ENCODE peak calls at places on chromosomes 16 and 17, in eight cellular contexts. O is fibroblast of lung, Y is upper lobe of left lung, Z is GM12878, K is coronary artery, A is Panc1, S is AG10803, W is prostate gland. T is an unnamed sample.

GRCh38 chr16:35134471-35134870 is 1675.1 kb downstream of the TP53TG3F start:
- DNase-seq in Z (no peak), K (no peak), W (no peak), A (peak), Y (no peak), S (no peak), O (no peak), T (no peak)

GRCh38 chr16:65684230-65684629 is 562.4 kb upstream of the CDH11 start:
- DNase-seq in A (no peak), O (no peak), S (no peak), Z (no peak), Y (no peak), W (no peak), K (no peak), T (no peak)

GRCh38 chr16:4390266-4391260 is 18.9 kb downstream of the VASN start:
- DNase-seq in S (no peak), A (no peak), O (no peak), K (peak), W (no peak), Z (no peak), Y (no peak), T (no peak)

GRCh38 chr17:41772218-41772585 is 14.3 kb downstream of the JUP start:
- DNase-seq in W (peak), Z (no peak), O (no peak), Y (peak), A (no peak), K (no peak), S (no peak), T (no peak)

GRCh38 chr17:56441331-56441730 is 152.2 kb upstream of the NOG start:
- DNase-seq in K (no peak), O (peak), Y (no peak), W (no peak), S (peak), A (no peak), Z (no peak), T (no peak)

GRCh38 chr17:47819475-47819874 is 2.1 kb downstream of the OSBPL7 start:
- DNase-seq in S (no peak), K (no peak), Y (no peak), A (no peak), W (no peak), Z (no peak), O (no peak), T (no peak)

GRCh38 chr17:34758316-34758715 is 178.9 kb downstream of the TMEM132E start:
- DNase-seq in Z (no peak), W (no peak), K (no peak), A (no peak), O (no peak), S (no peak), Y (no peak), T (no peak)

GRCh38 chr17:33291248-33292183 is 1.6 kb downstream of the ASIC2 start:
- DNase-seq in A (no peak), Z (no peak), O (peak), Y (no peak), S (peak), W (no peak), K (no peak), T (no peak)

GRCh38 chr17:418421-418751 is 65.8 kb upstream of the RPH3AL start:
- DNase-seq in K (no peak), Z (no peak), S (no peak), Y (no peak), W (no peak), A (no peak), O (no peak), T (no peak)

GRCh38 chr17:75131278-75132017 is at the start of gene NT5C:
- DNase-seq in A (no peak), Y (peak), Z (no peak), S (peak), K (peak), W (peak), O (peak), T (no peak)

GRCh38 chr16:57632568-57632967 is 4.1 kb downstream of the ADGRG1 start:
- DNase-seq in W (no peak), A (no peak), Y (no peak), O (no peak), K (no peak), S (no peak), Z (no peak), T (no peak)

GRCh38 chr17:64622931-64623654 is 39.0 kb downstream of the SMURF2 start:
- DNase-seq in A (peak), Y (no peak), S (peak), W (no peak), K (no peak), O (peak), Z (no peak), T (no peak)

GRCh38 chr17:63700528-63701441 is 860 bp upstream of the LIMD2 start:
- DNase-seq in W (no peak), S (peak), K (peak), O (peak), Y (peak), A (no peak), Z (no peak), T (no peak)

GRCh38 chr17:80110447-80110812 is 9.0 kb downstream of the GAA start:
- DNase-seq in S (no peak), W (no peak), O (no peak), K (no peak), Y (no peak), Z (no peak), A (no peak), T (no peak)

GRCh38 chr17:80005360-80006338 is 30.0 kb downstream of the TBC1D16 start:
- DNase-seq in S (no peak), Z (no peak), K (no peak), A (no peak), O (peak), W (no peak), Y (no peak), T (no peak)

GRCh38 chr17:68343976-68344375 is 52.7 kb downstream of the ARSG start:
- DNase-seq in S (no peak), A (no peak), K (no peak), Z (no peak), O (no peak), Y (peak), W (no peak), T (no peak)

GRCh38 chr16:5867250-5867649 is 769.7 kb upstream of the EEF2KMT start:
- DNase-seq in Z (no peak), Y (no peak), W (no peak), K (no peak), S (no peak), A (no peak), O (no peak), T (no peak)

GRCh38 chr16:49862694-49863093 is 6.8 kb upstream of the ZNF423 start:
- DNase-seq in S (no peak), O (no peak), Z (no peak), Y (no peak), W (no peak), A (no peak), K (no peak), T (no peak)

GRCh38 chr16:88382491-88383400 is at the start of gene ZNF469:
- DNase-seq in Z (no peak), K (no peak), A (no peak), W (no peak), Y (no peak), S (peak), O (peak), T (no peak)

GRCh38 chr16:31127182-31127581 is 8.3 kb downstream of the PRSS8 start:
- DNase-seq in Z (no peak), Y (peak), O (no peak), W (no peak), A (no peak), K (no peak), S (no peak), T (no peak)

GRCh38 chr16:14321542-14321941 is 250.4 kb downstream of the MRTFB start:
- DNase-seq in Y (no peak), Z (no peak), K (no peak), O (no peak), A (no peak), W (no peak), S (no peak), T (no peak)

GRCh38 chr16:58678269-58678668 is 6.3 kb downstream of the SLC38A7 start:
- DNase-seq in S (no peak), O (no peak), W (no peak), Y (no peak), Z (no peak), A (no peak), K (no peak), T (no peak)

GRCh38 chr16:2976201-2976600 is 4.0 kb downstream of the PKMYT1 start:
- DNase-seq in A (no peak), Y (no peak), W (no peak), Z (no peak), O (no peak), K (no peak), S (no peak), T (no peak)

GRCh38 chr16:2975161-2975795 is 5.0 kb downstream of the PKMYT1 start:
- DNase-seq in A (no peak), Y (no peak), O (no peak), W (no peak), K (no peak), Z (no peak), S (no peak), T (no peak)

GRCh38 chr16:2976673-2977072 is 3.6 kb downstream of the PKMYT1 start:
- DNase-seq in S (no peak), Z (no peak), W (no peak), A (no peak), K (no peak), O (no peak), Y (no peak), T (no peak)

GRCh38 chr16:2979669-2980226 is 498 bp downstream of the PKMYT1 start:
- DNase-seq in W (no peak), Z (no peak), S (no peak), O (no peak), Y (no peak), A (no peak), K (no peak), T (no peak)

GRCh38 chr16:2977440-2977839 is 2.8 kb downstream of the PKMYT1 start:
- DNase-seq in K (no peak), Z (no peak), Y (peak), W (peak), O (no peak), S (no peak), A (no peak), T (no peak)
- H3K4me3 ChIP-seq in K (no peak), Z (no peak), Y (no peak), W (no peak), O (no peak), S (no peak), A (no peak), T (no peak)

DNA sequence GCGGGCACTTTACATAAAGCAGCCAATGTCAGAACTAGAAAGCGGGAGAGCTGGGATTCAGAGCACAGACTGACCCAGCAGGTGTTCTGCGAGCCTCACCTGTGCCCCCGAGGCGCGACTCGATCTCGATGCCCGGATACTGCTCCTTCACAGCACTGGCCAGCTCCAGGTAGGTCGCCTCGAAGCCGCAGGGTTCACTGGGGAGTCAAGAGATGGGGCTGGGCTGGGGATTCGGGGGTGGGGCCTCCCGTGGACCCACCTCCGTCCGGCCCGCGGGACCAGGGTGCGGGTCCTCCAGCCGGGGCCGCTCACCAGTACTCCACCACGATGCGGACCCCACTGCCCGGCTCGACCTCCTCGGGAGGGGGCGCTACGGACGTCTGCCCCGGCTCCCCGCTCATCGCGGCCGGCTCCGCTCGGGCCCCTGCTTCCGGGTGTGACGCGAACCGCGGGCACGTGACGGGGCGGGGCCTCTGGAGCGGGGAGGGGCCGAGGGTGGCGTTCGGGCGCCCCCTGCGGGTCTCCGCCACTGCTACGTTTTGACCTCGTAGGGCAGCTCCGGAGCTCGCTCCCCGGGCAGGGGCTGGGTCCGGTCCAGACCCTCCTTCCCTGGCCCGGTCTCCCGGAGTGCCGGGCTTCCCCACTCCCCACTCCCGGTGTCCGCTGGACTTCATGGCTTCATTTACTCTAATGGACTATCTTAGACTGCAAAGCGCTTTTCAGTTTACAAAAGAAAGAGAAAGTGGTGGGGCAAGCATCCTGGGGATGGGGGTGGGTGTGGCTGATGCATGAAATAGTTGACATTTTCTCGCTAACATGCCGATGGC is at the start of gene MIEN1:
- DNase-seq in Z (peak), A (no peak), Y (peak), W (peak), O (peak), S (peak), K (peak), T (peak)
- TF ChIP-seq CTCF in Z (peak), A (peak), Y (peak), W (peak), O (peak), S (peak), K (peak), T (peak)

GRCh38 chr17:7988750-7989178 is 13.7 kb upstream of the GUCY2D start:
- DNase-seq in Z (peak), A (peak), K (no peak), O (peak), W (peak), S (peak), Y (peak), T (peak)

GRCh38 chr17:7992924-7993323 is 9.5 kb upstream of the GUCY2D start:
- DNase-seq in O (no peak), Y (peak), A (no peak), W (no peak), Z (no peak), K (no peak), S (no peak), T (no peak)

GRCh38 chr17:7992516-7992915 is 9.9 kb upstream of the GUCY2D start:
- DNase-seq in A (no peak), W (no peak), Z (no peak), Y (peak), O (no peak), K (no peak), S (peak), T (no peak)

GRCh38 chr17:7987112-7987893 is 15.1 kb upstream of the GUCY2D start:
- DNase-seq in Y (peak), W (no peak), A (no peak), Z (no peak), O (no peak), K (no peak), S (no peak), T (no peak)

GRCh38 chr17:7989781-7990655 is 12.4 kb upstream of the GUCY2D start:
- DNase-seq in A (no peak), W (peak), O (peak), Y (peak), Z (peak), K (peak), S (peak), T (peak)
- H3K4me3 ChIP-seq in A (peak), W (peak), O (peak), Y (peak), Z (peak), K (peak), S (peak), T (peak)

GRCh38 chr16:79537584-79537983 is 63.0 kb downstream of the MAF start:
- DNase-seq in K (no peak), A (no peak), Z (no peak), O (no peak), S (no peak), W (no peak), Y (no peak), T (no peak)
- TF ChIP-seq CTCF in K (no peak), A (no peak), Z (no peak), O (no peak), S (no peak), W (no peak), Y (no peak), T (no peak)

GRCh38 chr17:39360537-39360936 is 40.9 kb downstream of the FBXL20 start:
- DNase-seq in W (no peak), Z (no peak), A (no peak), S (no peak), Y (no peak), O (no peak), K (no peak), T (no peak)

GRCh38 chr17:39361064-39361463 is 40.4 kb downstream of the FBXL20 start:
- DNase-seq in O (no peak), K (no peak), A (no peak), Y (no peak), S (no peak), W (no peak), Z (no peak), T (no peak)

GRCh38 chr17:39364236-39365025 is 37.0 kb downstream of the FBXL20 start:
- DNase-seq in W (no peak), K (no peak), Y (no peak), Z (no peak), S (peak), O (no peak), A (no peak), T (no peak)

GRCh38 chr17:39365872-39366271 is 35.6 kb downstream of the FBXL20 start:
- DNase-seq in Z (no peak), O (no peak), A (no peak), S (no peak), K (no peak), W (no peak), Y (no peak), T (no peak)

DNA sequence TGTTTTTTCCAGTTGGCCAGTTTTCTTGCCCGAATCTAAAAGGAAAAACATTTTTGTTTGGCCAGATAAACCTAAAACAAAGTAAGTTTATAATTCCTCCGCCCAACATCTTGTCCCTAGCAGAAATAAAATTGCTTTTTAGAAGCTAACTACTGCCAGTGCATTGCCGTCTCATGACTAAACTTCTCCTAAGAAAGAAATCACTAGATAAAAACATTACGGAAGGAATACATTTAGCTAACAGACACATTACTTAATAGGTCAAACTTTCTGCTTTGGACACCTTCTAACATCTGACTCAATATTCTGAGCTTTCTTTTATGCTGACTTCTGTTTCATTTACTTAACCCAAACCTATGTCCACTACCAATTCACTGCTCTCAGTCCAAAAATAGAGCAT is 36.2 kb downstream of the FBXL20 start:
- DNase-seq in K (no peak), Z (no peak), S (peak), O (peak), Y (no peak), W (no peak), A (no peak), T (no peak)
- H3K4me3 ChIP-seq in K (peak), Z (no peak), S (peak), O (peak), Y (no peak), W (no peak), A (no peak), T (no peak)

DNA sequence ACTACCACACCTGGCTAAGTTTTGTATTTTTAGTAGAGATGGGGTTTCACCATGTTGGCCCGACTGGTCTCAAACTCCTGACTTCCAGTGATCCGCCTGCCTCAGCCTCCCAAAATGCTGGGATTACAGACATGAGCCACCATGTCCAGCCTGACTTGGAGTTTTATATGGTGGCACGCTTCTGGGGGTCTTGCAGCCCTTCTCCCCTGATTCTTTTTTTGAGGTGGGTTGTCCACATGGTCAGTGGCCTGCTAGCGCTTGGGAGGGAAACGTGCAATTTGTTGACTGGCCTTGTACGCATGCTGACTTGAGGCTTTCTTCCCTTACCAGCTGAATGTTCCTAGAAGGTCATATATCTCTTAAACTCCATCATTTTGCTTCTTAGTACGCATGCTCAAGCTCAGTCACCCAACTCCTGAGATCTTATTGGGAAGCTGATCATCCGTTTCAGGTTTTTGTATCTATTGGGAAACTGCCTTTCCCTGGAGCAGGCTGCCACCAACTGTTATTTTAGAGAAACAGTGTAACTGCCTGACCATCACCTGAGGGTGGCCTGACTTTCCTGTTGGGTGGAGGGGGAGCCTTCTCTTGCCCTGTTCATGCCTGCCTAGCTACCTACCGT is 13.7 kb upstream of the LDHD start:
- DNase-seq in A (no peak), W (no peak), O (no peak), Z (no peak), S (peak), K (peak), Y (no peak), T (no peak)
- TF ChIP-seq CTCF in A (no peak), W (no peak), O (no peak), Z (no peak), S (no peak), K (no peak), Y (no peak), T (no peak)